ENCODE peak calls at places on chromosomes 6 and 20, in four cellular contexts. I is mucosa of descending colon, Y is endodermal cell, K is heart left ventricle. B is an unnamed sample.

GRCh38 chr6:42316390-42316970 is 98.8 kb upstream of the MRPS10 start:
- DNase-seq in K (no peak), I (no peak), Y (peak; percentile 75), B (no peak)

GRCh38 chr20:61391812-61392520 is 139.9 kb downstream of the CDH4 start:
- DNase-seq in K (no peak), I (no peak), Y (peak; percentile 55), B (no peak)

GRCh38 chr6:73058736-73059135 is 166.6 kb downstream of the KHDC1L start:
- DNase-seq in I (no peak), Y (no peak), K (no peak), B (no peak)

GRCh38 chr6:103797738-103798137 is 1062.0 kb downstream of the HACE1 start:
- DNase-seq in Y (no peak), I (no peak), K (no peak), B (no peak)

GRCh38 chr6:19836799-19837510 is at the start of gene ID4:
- DNase-seq in I (peak; percentile 90), Y (peak; percentile 99), K (peak; percentile 95), B (no peak)

GRCh38 chr20:62448038-62448437 is 20.7 kb upstream of the RBBP8NL start:
- DNase-seq in K (no peak), I (no peak), Y (no peak), B (no peak)

GRCh38 chr20:18974660-18975059 is 161.1 kb downstream of the SCP2D1 start:
- DNase-seq in Y (no peak), I (no peak), K (no peak), B (no peak)

GRCh38 chr6:35495258-35496035 is 1.4 kb downstream of the TEAD3 start:
- DNase-seq in I (no peak), Y (no peak), K (no peak), B (no peak)

GRCh38 chr6:134253681-134254080 is 64.2 kb downstream of the SGK1 start:
- DNase-seq in K (no peak), I (no peak), Y (no peak), B (no peak)

GRCh38 chr6:69732045-69732444 is 64.8 kb downstream of the LMBRD1 start:
- DNase-seq in Y (no peak), K (no peak), I (no peak), B (no peak)

GRCh38 chr6:136983692-136984091 is 61.1 kb downstream of the IL20RA start:
- DNase-seq in Y (no peak), K (no peak), I (no peak), B (peak; percentile 76)

GRCh38 chr20:2327620-2328555 is 32.1 kb downstream of the TGM3 start:
- DNase-seq in K (no peak), I (no peak), Y (no peak), B (no peak)

GRCh38 chr6:32462609-32463008 is 22.9 kb downstream of the HLA-DRA start:
- DNase-seq in I (no peak), K (no peak), Y (no peak), B (no peak)

DNA sequence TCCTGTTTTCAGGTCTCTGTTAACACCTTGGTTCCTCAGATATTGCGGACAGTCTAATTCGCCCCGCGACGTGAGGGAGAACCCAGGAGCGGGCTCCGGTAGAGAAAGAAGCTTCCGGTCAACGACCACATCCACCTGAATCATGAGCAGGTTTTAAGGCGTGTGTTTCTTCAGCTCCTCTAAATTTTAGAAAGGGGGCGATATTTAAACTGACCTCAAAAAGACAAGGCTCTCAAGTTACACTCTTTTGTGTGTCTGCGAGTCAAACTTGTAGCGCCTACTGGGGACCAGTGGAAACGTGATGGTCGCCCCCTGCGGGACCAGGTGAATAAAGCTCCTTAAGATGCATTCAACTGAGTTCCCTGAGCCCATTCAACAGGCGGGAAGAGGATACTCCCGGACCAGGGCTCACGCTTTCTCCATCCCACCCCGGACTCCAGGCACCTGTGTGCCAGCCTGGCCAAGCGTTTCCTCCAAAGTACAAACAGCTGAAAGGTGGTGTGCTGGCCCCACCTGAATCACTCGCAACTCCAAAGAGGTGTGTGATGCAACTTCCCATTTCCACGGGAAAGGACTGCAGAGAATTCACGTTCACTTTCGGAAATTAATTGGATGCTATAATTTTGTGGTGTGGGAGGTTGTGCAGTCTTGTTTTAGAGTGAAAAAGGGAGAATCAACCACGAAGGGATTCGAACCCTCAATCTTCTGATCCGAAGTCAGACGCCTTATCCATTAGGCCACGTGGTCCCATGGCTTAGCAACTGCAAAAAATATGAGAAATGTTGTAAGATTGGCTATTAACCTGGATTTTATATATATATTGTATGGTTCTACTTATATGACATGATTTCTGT is 17.0 kb downstream of the GPX5 start:
- DNase-seq in Y (peak; percentile 97), I (peak; percentile 68), K (no peak), B (peak; percentile 84)
- TF ChIP-seq CTCF in Y (peak; percentile 93), I (no peak), K (peak; percentile 7), B (peak; percentile 75)

GRCh38 chr6:1554881-1555569 is 54.7 kb upstream of the FOXC1 start:
- DNase-seq in Y (peak; percentile 81), K (peak; percentile 77), I (peak; percentile 86), B (peak; percentile 26)

GRCh38 chr6:1552296-1552761 is 57.4 kb upstream of the FOXC1 start:
- DNase-seq in K (no peak), Y (no peak), I (no peak), B (peak; percentile 86)

GRCh38 chr6:1554241-1554880 is 55.4 kb upstream of the FOXC1 start:
- DNase-seq in I (no peak), K (no peak), Y (no peak), B (no peak)

GRCh38 chr6:1551236-1551635 is 58.5 kb upstream of the FOXC1 start:
- DNase-seq in I (no peak), Y (no peak), K (no peak), B (no peak)

GRCh38 chr6:1553562-1554088 is 56.1 kb upstream of the FOXC1 start:
- DNase-seq in Y (no peak), K (no peak), I (no peak), B (no peak)
- H3K4me3 ChIP-seq in Y (no peak overlapping the region), K (no peak overlapping the region), I (no peak overlapping the region), B (peak overlapping the region; percentile 83)

DNA sequence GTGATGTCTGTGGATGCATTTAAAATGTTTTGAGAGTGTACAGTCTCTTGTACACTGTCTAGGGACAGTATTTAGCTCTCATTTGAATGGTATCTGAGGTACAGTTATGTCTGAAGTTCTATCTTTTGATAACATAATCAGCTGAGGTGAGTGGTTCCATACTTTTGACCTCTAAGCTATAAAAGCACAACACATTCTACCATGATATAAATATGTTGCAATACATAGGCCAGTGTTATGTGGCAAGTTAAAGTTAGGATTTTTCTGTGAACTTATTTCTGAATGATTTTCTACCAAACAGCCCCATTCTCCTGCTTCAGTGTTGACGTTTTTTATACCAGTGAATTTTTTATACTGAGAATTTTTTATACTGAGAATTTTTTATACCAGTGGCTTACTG is 77.7 kb downstream of the AKAP7 start:
- DNase-seq in K (no peak), I (no peak), Y (no peak), B (no peak)
- TF ChIP-seq CTCF in K (no peak), I (no peak), Y (no peak), B (no peak)

GRCh38 chr20:3744037-3744436 is 11.6 kb downstream of the HSPA12B start:
- DNase-seq in K (no peak), I (peak; percentile 2), Y (peak; percentile 25), B (no peak)

GRCh38 chr20:3745686-3746173 is 13.2 kb downstream of the HSPA12B start:
- DNase-seq in I (peak; percentile 9), K (peak; percentile 16), Y (no peak), B (no peak)

GRCh38 chr20:3747471-3747870 is 15.0 kb downstream of the HSPA12B start:
- DNase-seq in K (no peak), I (no peak), Y (no peak), B (no peak)

GRCh38 chr20:3743251-3743650 is 10.8 kb downstream of the HSPA12B start:
- DNase-seq in K (no peak), I (no peak), Y (no peak), B (no peak)

DNA sequence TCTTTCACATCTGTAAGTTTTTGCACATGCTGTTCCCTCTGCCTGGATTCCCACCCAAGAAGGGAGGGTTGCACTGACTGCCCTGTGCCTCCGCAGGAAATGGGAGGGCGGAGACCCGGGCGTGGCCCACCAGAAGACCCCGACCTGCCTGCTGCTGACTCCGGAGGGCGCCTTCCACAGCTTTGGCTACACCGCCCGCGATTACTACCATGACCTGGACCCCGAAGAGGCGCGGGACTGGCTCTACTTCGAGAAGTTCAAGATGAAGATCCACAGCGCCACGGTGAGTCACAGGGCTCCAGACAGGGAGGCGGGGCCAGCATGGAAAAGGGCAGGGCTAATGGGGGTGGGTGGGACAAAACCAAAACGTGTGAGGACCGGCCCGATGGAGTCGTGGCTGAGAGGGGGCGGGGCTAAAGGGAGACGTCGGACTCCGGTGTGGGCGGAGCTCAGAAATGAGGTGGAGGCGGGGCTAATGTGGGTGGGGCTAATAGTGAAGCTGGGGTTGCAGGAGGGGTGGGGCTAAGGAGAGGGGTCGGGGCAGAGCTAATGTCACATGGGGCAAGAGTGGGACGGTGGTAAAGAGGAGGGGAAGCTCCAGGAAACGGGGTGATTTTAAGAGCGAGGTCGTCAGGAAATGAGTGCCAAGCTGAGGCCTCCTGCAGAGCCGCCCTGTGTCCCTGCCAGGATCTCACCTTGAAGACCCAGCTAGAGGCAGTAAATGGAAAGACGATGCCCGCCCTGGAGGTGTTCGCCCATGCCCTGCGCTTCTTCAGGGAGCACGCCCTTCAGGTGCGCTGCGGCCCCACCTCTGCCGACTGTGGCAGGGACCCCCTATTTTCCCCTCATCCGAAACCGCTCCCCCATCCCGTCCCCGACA is 12.6 kb downstream of the HSPA12B start:
- DNase-seq in K (peak; percentile 72), Y (peak; percentile 100), I (peak; percentile 67), B (no peak)
- H3K4me3 ChIP-seq in K (no peak overlapping the region), Y (peak overlapping the region; percentile 74), I (no peak overlapping the region), B (no peak overlapping the region)

B was measured in LNCaP clone FGC.